ENCODE peak calls at places on chromosome 19, in four cellular contexts. Z is KG1; L is hippocampal formation; B is central memory CD4-positive, alpha-beta T cell. N is an unnamed sample.

GRCh38 chr19:50457300-50457699 is 19.0 kb upstream of the EMC10 start:
- DNase-seq in Z (no peak), L (no peak), B (no peak), N (no peak)

GRCh38 chr19:10977773-10978155 is 16.9 kb downstream of the SMARCA4 start:
- DNase-seq in Z (no peak), L (no peak), B (no peak), N (no peak)

GRCh38 chr19:1852294-1852646 is 4.0 kb upstream of the REXO1 start:
- DNase-seq in Z (no peak), L (no peak), B (no peak), N (no peak)

GRCh38 chr19:10230155-10230903 is 802 bp downstream of the S1PR2 start:
- DNase-seq in Z (no peak), L (no peak), B (peak; percentile 71), N (no peak)

GRCh38 chr19:5958074-5958850 is 19.7 kb downstream of the RANBP3 start:
- DNase-seq in Z (no peak), L (no peak), B (no peak), N (no peak)

GRCh38 chr19:4567584-4568071 is 8.1 kb upstream of the SEMA6B start:
- DNase-seq in Z (no peak), L (no peak), B (peak; percentile 39), N (no peak)

GRCh38 chr19:10517361-10517759 is at the start of gene S1PR5:
- DNase-seq in Z (no peak), L (peak; percentile 76), B (no peak), N (no peak)

GRCh38 chr19:50300814-50301606 is 28.2 kb downstream of the KCNC3 start:
- DNase-seq in Z (no peak), L (no peak), B (no peak), N (no peak)

GRCh38 chr19:5851302-5851701 is at the start of gene FUT3:
- DNase-seq in Z (no peak), L (no peak), B (no peak), N (no peak)

GRCh38 chr19:41445575-41445974 is 2.6 kb downstream of the ERICH4 start:
- DNase-seq in Z (no peak), L (no peak), B (no peak), N (no peak)

GRCh38 chr19:4866595-4867424 is 657 bp downstream of the PLIN3 start:
- DNase-seq in Z (peak; percentile 27), L (no peak), B (peak; percentile 17), N (peak; percentile 51)

GRCh38 chr19:50167314-50167721 is 4.2 kb upstream of the IZUMO2 start:
- DNase-seq in Z (no peak), L (no peak), B (no peak), N (no peak)

GRCh38 chr19:10420444-10421239 is at the start of gene PDE4A:
- DNase-seq in Z (no peak), L (no peak), B (peak; percentile 55), N (peak; percentile 62)

GRCh38 chr19:53664760-53665159 is 33.0 kb downstream of the DPRX start:
- DNase-seq in Z (no peak), L (no peak), B (no peak), N (no peak)

GRCh38 chr19:45496349-45496953 is 396 bp downstream of the RTN2 start:
- DNase-seq in Z (no peak), L (no peak), B (peak; percentile 39), N (no peak)

GRCh38 chr19:52189745-52190678 is at the start of gene PPP2R1A:
- DNase-seq in Z (peak; percentile 100), L (peak; percentile 100), B (peak; percentile 100), N (peak; percentile 100)

GRCh38 chr19:4969772-4970531 is 1.0 kb downstream of the KDM4B start:
- DNase-seq in Z (no peak), L (no peak), B (peak; percentile 11), N (no peak)

GRCh38 chr19:50663280-50663790 is 14.1 kb downstream of the C19orf81 start:
- DNase-seq in Z (no peak), L (no peak), B (no peak), N (no peak)

GRCh38 chr19:11806354-11807098 is 7.5 kb upstream of the ZNF440 start:
- DNase-seq in Z (no peak), L (no peak), B (no peak), N (no peak)

GRCh38 chr19:28039677-28040381 is 1173.1 kb downstream of the UQCRFS1 start:
- DNase-seq in Z (no peak), L (no peak), B (no peak), N (no peak)

GRCh38 chr19:48895226-48895625 is 3.3 kb downstream of the TULP2 start:
- DNase-seq in Z (no peak), L (no peak), B (no peak), N (no peak)